ENCODE peak calls at places on chromosomes 11 and 22, in five cellular contexts. One of them, this sample, is unnamed.

GRCh38 chr11:2302280-2302843 is 549 bp downstream of the TSPAN32 start:
- DNase-seq in ovary: no peak
- DNase-seq in NCI-H460: no peak
- DNase-seq in H9: no peak
- DNase-seq in NCI-H1436: no peak
- DNase-seq in this sample: no peak

GRCh38 chr11:100761806-100762205 is 74.7 kb downstream of the ARHGAP42 start:
- DNase-seq in H9: no peak
- DNase-seq in NCI-H1436: no peak
- DNase-seq in ovary: no peak
- DNase-seq in NCI-H460: no peak
- DNase-seq in this sample: no peak

GRCh38 chr11:14026961-14027360 is 64.4 kb downstream of the SPON1 start:
- DNase-seq in NCI-H460: no peak
- DNase-seq in ovary: peak; percentile 27
- DNase-seq in NCI-H1436: no peak
- DNase-seq in H9: no peak
- DNase-seq in this sample: no peak

GRCh38 chr11:73200256-73200655 is 17.8 kb upstream of the P2RY2 start:
- DNase-seq in NCI-H460: no peak
- DNase-seq in ovary: no peak
- DNase-seq in NCI-H1436: no peak
- DNase-seq in H9: peak; percentile 66
- DNase-seq in this sample: no peak

GRCh38 chr22:21933899-21934298 is 18.7 kb downstream of the PPM1F start:
- DNase-seq in NCI-H1436: no peak
- DNase-seq in H9: no peak
- DNase-seq in ovary: no peak
- DNase-seq in NCI-H460: no peak
- DNase-seq in this sample: no peak

GRCh38 chr11:108858624-108859023 is 193.8 kb downstream of the DDX10 start:
- DNase-seq in NCI-H1436: no peak
- DNase-seq in ovary: no peak
- DNase-seq in NCI-H460: no peak
- DNase-seq in H9: no peak
- DNase-seq in this sample: no peak

GRCh38 chr11:95794086-95794485 is 3.8 kb downstream of the CEP57 start:
- DNase-seq in NCI-H460: no peak
- DNase-seq in NCI-H1436: no peak
- DNase-seq in ovary: no peak
- DNase-seq in H9: no peak
- DNase-seq in this sample: no peak

GRCh38 chr22:20164863-20165262 is 14.0 kb upstream of the CCDC188 start:
- DNase-seq in NCI-H1436: no peak
- DNase-seq in NCI-H460: no peak
- DNase-seq in H9: no peak
- DNase-seq in ovary: no peak
- DNase-seq in this sample: no peak